ENCODE peak calls at places on chromosome 15, in four cellular contexts. F is fibroblast of lung; R is uterus; Z is effector memory CD4-positive, alpha-beta T cell. V is an unnamed sample. For H3K9me3, the result is how much of the 10 kb centered on the place peaks cover.

GRCh38 chr15:88076246-88076645 is 180.3 kb downstream of the NTRK3 start:
- DNase-seq in Z (no peak), R (no peak), F (no peak), V (no peak)

GRCh38 chr15:91049378-91050127 is 27.2 kb upstream of the VPS33B start:
- DNase-seq in Z (no peak), F (peak), R (peak), V (peak)

GRCh38 chr15:89967892-89968291 is 33.2 kb upstream of the ZNF710 start:
- DNase-seq in R (no peak), Z (no peak), F (no peak), V (no peak)

GRCh38 chr15:36501063-36501678 is 78.3 kb upstream of the CDIN1 start:
- DNase-seq in Z (no peak), F (peak), R (peak), V (no peak)

GRCh38 chr15:65311760-65312159 is 7.3 kb downstream of the RNU5B-1 start:
- DNase-seq in F (no peak), R (no peak), Z (no peak), V (no peak)

GRCh38 chr15:74200394-74200793 is 2.2 kb downstream of the STRA6 start:
- DNase-seq in F (peak), R (peak), Z (no peak), V (no peak)

GRCh38 chr15:72284781-72285180 is 12.4 kb upstream of the PARP6 start:
- DNase-seq in R (no peak), Z (no peak), F (no peak), V (no peak)

GRCh38 chr15:80654299-80654698 is 40.8 kb upstream of the ABHD17C start:
- DNase-seq in Z (no peak), F (no peak), R (no peak), V (no peak)

GRCh38 chr15:86611392-86612040 is 531.8 kb downstream of the AGBL1 start:
- DNase-seq in F (peak), R (no peak), Z (no peak), V (no peak)

GRCh38 chr15:43168192-43169107 is 16.8 kb upstream of the CCNDBP1 start:
- DNase-seq in R (no peak), Z (no peak), F (peak), V (no peak)

GRCh38 chr15:42735382-42736165 is 1.4 kb downstream of the CDAN1 start:
- DNase-seq in F (no peak), Z (no peak), R (no peak), V (no peak)

GRCh38 chr15:72230197-72231065 is 559 bp downstream of the PKM start:
- DNase-seq in Z (peak), F (peak), R (peak), V (peak)

GRCh38 chr15:35362195-35362829 is 183.7 kb downstream of the DPH6 start:
- DNase-seq in R (no peak), F (peak), Z (no peak), V (no peak)

GRCh38 chr15:99446565-99447496 is 119.0 kb upstream of the MEF2A start:
- DNase-seq in F (no peak), Z (no peak), R (no peak), V (no peak)

GRCh38 chr15:38389924-38390542 is 63.9 kb upstream of the FAM98B start:
- DNase-seq in F (peak), R (peak), Z (peak), V (peak)

GRCh38 chr15:90451215-90451850 is 63.3 kb downstream of the IQGAP1 start:
- DNase-seq in F (peak), Z (no peak), R (no peak), V (no peak)

GRCh38 chr15:32030795-32031194 is 480 bp downstream of the CHRNA7 start:
- DNase-seq in R (no peak), F (no peak), Z (no peak), V (no peak)

GRCh38 chr15:72491768-72492167 is 17.6 kb downstream of the ARIH1 start:
- DNase-seq in Z (no peak), R (no peak), F (peak), V (no peak)

GRCh38 chr15:76191539-76192244 is 119.6 kb downstream of the ETFA start:
- DNase-seq in Z (no peak), F (no peak), R (no peak), V (no peak)

GRCh38 chr15:67084561-67084960 is 19.2 kb downstream of the SMAD3 start:
- DNase-seq in R (no peak), Z (no peak), F (no peak), V (no peak)

GRCh38 chr15:69855601-69856000 is 242.1 kb downstream of the TLE3 start:
- DNase-seq in R (no peak), F (no peak), Z (no peak), V (no peak)

GRCh38 chr15:97082835-97083234 is 752.3 kb downstream of the NR2F2 start:
- DNase-seq in R (no peak), F (no peak), Z (no peak), V (no peak)

GRCh38 chr15:57205999-57206398 is 170.3 kb upstream of the CGNL1 start:
- DNase-seq in R (no peak), Z (no peak), F (no peak), V (no peak)

GRCh38 chr15:58957101-58957973 is 23.9 kb upstream of the SLTM start:
- DNase-seq in R (peak), F (peak), Z (peak), V (peak)

GRCh38 chr15:99139276-99139675 is 34.4 kb downstream of the SYNM start:
- DNase-seq in F (no peak), Z (no peak), R (no peak), V (no peak)

GRCh38 chr15:33068007-33068441 is 126.5 kb downstream of the FMN1 start:
- DNase-seq in R (no peak), Z (no peak), F (no peak), V (no peak)

GRCh38 chr15:62896969-62897486 is 145.5 kb upstream of the TPM1 start:
- DNase-seq in Z (no peak), F (peak), R (peak), V (no peak)

GRCh38 chr15:41258706-41259471 is 27.8 kb downstream of the CHP1 start:
- DNase-seq in F (peak), R (no peak), Z (no peak), V (no peak)

GRCh38 chr15:69044899-69045298 is 30.4 kb downstream of the NOX5 start:
- DNase-seq in F (peak), R (no peak), Z (no peak), V (no peak)

GRCh38 chr15:75694241-75695182 is 18.1 kb downstream of the CSPG4 start:
- DNase-seq in R (peak), F (peak), Z (no peak), V (no peak)

GRCh38 chr15:98551936-98552562 is 96.3 kb upstream of the IGF1R start:
- DNase-seq in F (no peak), R (no peak), Z (no peak), V (no peak)

GRCh38 chr15:64861960-64862359 is 20.2 kb downstream of the PLEKHO2 start:
- DNase-seq in R (no peak), F (no peak), Z (no peak), V (no peak)

DNA sequence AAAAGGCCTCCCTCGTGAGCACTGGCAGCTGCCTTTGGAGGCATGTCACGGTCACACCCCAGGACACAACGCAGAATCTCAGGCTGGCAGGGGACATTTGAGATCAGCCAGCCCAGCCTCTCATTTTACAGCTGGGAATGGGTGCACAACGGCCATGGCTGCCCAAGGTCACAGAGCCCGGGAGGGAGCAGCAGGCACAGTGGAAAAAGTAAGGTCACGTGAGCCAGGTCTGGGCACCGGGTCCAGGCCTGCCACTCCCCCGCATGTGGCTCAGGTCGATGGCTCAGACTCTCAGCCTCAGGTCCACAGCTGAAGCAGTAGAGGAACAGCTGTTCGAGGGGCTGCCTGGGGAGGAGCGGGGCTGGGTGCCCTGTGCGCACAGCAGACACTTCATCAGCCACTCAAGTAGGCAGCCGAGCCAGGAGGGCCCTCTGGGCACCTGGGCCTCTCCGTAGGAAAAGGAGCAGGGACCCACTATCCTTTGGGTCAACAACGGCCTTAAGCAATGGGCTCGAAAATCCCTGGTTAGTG is 260.6 kb downstream of the GOLGA6L6 start:
- DNase-seq in F (no peak), R (no peak), Z (no peak), V (no peak)
- H3K9me3 ChIP-seq in F (under half), R (under half), Z (under half), V (under half)

GRCh38 chr15:20358781-20359414 is 182.7 kb downstream of the GOLGA6L6 start:
- DNase-seq in R (no peak), F (no peak), Z (no peak), V (no peak)
- H3K9me3 ChIP-seq in R (under half), F (under half), Z (under half), V (under half)

DNA sequence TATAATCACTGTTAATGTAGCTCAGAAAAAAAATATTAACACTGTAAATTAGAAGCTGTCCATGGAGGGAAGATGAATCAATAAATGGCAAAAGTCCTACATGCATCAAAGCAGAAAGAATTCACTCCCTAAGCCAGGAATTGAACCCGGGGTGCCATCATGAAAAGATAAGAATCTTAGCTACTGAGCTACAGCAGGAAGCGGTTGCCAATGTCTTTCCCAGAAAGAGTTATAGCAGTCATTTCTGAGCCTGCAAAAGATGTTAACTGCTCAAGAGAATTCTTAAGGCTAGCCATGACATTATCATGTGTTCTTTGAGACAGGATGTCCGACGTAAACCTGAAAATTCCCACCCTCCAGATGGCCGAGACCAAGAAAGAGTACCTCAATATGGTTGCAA is 47.4 kb upstream of the MKRN3 start:
- DNase-seq in Z (no peak), R (no peak), F (no peak), V (no peak)
- H3K9me3 ChIP-seq in Z (under half), R (under half), F (under half), V (under half)

GRCh38 chr15:39885099-39885777 is 34.8 kb downstream of the GPR176 start:
- DNase-seq in R (no peak), Z (no peak), F (no peak), V (no peak)
- H3K9me3 ChIP-seq in R (under half), Z (under half), F (under half), V (under half)

GRCh38 chr15:25492315-25492714 is 53.5 kb upstream of the UBE3A start:
- DNase-seq in R (no peak), Z (no peak), F (no peak), V (no peak)
- H3K9me3 ChIP-seq in R (under half), Z (under half), F (under half), V (under half)

GRCh38 chr15:27342991-27343390 is 372.0 kb downstream of the GABRG3 start:
- DNase-seq in R (no peak), Z (no peak), F (no peak), V (no peak)
- H3K9me3 ChIP-seq in R (under half), Z (under half), F (under half), V (under half)

DNA sequence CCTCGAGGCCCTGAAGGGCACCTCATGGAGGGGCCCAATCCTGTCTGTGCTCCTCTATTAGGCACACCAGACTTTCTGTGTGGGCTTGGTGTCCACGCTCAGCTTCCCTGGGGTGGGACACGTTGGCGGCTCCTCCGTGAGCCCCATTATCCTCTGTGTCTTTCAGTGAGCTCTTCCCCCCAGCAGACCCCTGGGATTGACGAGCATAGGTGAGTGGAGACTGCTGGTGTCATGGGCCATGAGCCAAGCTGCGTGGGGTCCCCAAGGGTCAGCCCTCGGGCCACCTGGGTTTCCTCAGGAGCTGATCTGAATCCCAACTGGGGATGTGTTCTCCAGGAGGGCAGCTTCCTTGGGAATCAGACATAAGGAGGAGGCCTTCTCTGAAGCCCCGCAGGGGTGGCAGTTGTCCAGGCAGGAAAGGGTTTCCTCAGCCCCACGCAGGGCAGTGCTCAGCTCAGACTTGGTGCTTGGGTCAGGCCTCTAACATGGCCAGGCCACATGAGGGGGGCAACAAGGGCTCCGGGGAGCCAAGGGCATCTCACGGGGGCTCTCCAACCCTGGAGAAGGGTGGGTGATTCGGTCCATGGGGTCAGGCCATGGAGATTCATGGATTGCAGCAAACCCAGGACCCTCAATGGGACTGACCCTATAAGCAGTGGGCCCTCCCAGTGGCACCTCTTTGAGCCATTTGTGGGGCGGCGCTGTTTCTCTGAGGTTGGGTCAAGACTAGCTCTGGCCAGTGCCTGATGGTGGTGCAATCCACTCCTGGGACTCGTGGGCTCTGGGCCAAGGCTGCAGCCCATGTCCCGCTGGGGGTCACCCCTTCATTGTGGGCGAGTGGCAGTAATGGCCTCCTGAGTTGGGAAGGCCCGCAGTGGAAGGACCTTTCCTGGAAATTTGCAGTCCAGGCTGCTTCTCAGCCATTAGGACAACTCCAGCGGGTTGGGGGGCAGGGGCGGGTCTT is 222.5 kb downstream of the SNRPN start:
- DNase-seq in F (no peak), R (peak), Z (no peak), V (peak)
- H3K9me3 ChIP-seq in F (under half), R (under half), Z (under half), V (under half)

DNA sequence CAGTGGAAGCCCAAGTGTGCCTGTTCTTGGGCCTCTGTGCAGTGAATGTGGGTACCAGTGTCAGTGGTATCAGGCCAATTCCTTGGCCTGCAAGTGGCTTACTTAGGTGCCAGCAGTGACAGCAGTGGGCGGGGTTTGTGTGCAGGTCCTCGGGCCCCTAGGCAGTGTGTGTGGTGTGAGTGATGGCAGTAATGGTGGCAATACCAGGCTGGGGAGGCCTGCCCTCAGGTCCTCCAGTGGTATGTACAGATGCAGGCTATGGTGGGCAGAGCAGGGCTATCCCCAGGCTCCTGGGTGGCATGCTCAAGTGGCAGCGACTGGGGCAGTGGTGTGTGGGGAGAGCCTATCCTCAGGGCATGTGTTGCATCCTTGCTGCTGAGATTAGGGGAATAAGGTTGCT is 379.7 kb downstream of the SQOR start:
- DNase-seq in F (no peak), Z (no peak), R (no peak), V (no peak)
- H3K9me3 ChIP-seq in F (under half), Z (under half), R (under half), V (under half)

DNA sequence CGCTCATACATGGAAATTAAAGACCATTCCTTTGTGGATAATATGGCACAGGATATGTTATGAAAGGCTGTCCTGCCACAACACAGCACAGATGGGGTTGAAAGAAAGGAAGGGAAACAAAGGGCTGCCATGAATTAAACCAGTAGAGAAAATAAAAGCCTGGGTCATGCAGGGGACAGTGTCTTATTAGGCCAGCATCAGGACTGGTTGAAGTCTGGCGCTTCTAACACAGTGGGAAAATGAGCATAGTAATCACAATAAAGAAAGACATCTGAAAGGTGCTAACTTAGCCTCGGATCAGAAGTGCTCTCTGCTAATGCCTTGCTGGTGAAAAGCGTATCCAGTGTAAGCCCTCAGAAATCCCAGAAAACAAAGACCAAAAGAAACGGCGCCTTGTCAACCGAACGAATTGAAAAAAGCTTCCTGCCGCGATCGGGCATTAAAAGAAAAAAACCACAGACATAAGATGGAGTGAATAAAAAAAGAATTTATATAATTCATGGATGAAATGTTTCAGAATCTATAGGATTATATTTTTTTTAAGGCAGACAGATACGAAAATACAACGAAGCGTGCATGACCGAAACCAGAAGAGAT is 578 bp upstream of the MKRN3 start:
- DNase-seq in F (peak), R (no peak), Z (no peak), V (no peak)
- H3K9me3 ChIP-seq in F (under half), R (under half), Z (under half), V (under half)